ENCODE peak calls at places on chromosome 16, in seven cellular contexts. B is AG04450, T is AG04449, J is AG10803, R is prostate gland, G is fibroblast of villous mesenchyme, D is adrenal gland. A is an unnamed sample.

GRCh38 chr16:71439531-71439930 is 2.3 kb downstream of the TLE7 start:
- DNase-seq in J (peak; percentile 78), R (no peak), D (no peak), B (no peak), G (peak; percentile 10), T (no peak), A (no peak)

GRCh38 chr16:81650982-81651562 is 128.0 kb upstream of the PLCG2 start:
- DNase-seq in T (no peak), R (peak; percentile 36), D (peak; percentile 59), J (no peak), B (no peak), G (peak; percentile 60), A (no peak)

GRCh38 chr16:47884131-47884725 is 271.6 kb downstream of the ABCC12 start:
- DNase-seq in R (no peak), B (no peak), J (no peak), G (no peak), T (no peak), D (no peak), A (no peak)

GRCh38 chr16:55899857-55900256 is 24.7 kb upstream of the CES5A start:
- DNase-seq in J (no peak), G (no peak), B (no peak), D (no peak), R (no peak), T (no peak), A (no peak)

GRCh38 chr16:88200896-88201185 is 181.9 kb upstream of the ZNF469 start:
- DNase-seq in B (no peak), J (no peak), G (peak; percentile 17), D (no peak), T (no peak), R (no peak), A (no peak)

GRCh38 chr16:23435500-23435899 is 17.5 kb downstream of the COG7 start:
- DNase-seq in G (peak; percentile 45), T (no peak), D (peak; percentile 58), J (peak; percentile 36), B (no peak), R (peak; percentile 63), A (peak; percentile 62)

GRCh38 chr16:65122724-65122973 is 786 bp upstream of the CDH11 start:
- DNase-seq in R (no peak), J (no peak), G (no peak), B (no peak), D (no peak), T (no peak), A (no peak)

GRCh38 chr16:88508376-88508867 is 55.3 kb downstream of the ZFPM1 start:
- DNase-seq in T (no peak), J (no peak), G (no peak), D (no peak), R (no peak), B (no peak), A (no peak)

GRCh38 chr16:27791404-27791719 is 241.4 kb downstream of the KATNIP start:
- DNase-seq in G (no peak), J (no peak), R (no peak), T (no peak), D (no peak), B (no peak), A (no peak)

GRCh38 chr16:4612977-4613635 is 1.6 kb downstream of the UBALD1 start:
- DNase-seq in D (no peak), T (no peak), J (no peak), R (no peak), G (no peak), B (no peak), A (peak; percentile 82)

GRCh38 chr16:26129997-26130396 is 438.2 kb downstream of the HS3ST4 start:
- DNase-seq in J (no peak), B (no peak), T (no peak), G (no peak), D (no peak), R (no peak), A (no peak)

GRCh38 chr16:30187556-30187865 is 4.1 kb downstream of the CORO1A start:
- DNase-seq in R (no peak), T (no peak), D (no peak), B (no peak), G (no peak), J (no peak), A (no peak)
- TF ChIP-seq CTCF in R (no peak), T (no peak), D (no peak), B (no peak), G (no peak), J (no peak), A (no peak)

GRCh38 chr16:69448470-69449193 is 24.2 kb downstream of the CYB5B start:
- DNase-seq in B (no peak), D (no peak), R (no peak), J (peak; percentile 90), T (peak; percentile 56), G (peak; percentile 83), A (no peak)

GRCh38 chr16:69443809-69444611 is 19.6 kb downstream of the CYB5B start:
- DNase-seq in T (no peak), J (peak; percentile 49), G (peak; percentile 71), R (peak; percentile 28), D (no peak), B (no peak), A (peak; percentile 43)

GRCh38 chr16:69440236-69440635 is 15.8 kb downstream of the CYB5B start:
- DNase-seq in J (no peak), R (no peak), G (no peak), T (no peak), B (no peak), D (no peak), A (no peak)

GRCh38 chr16:69444873-69445517 is 20.6 kb downstream of the CYB5B start:
- DNase-seq in G (peak; percentile 71), B (no peak), R (no peak), J (peak; percentile 64), D (no peak), T (no peak), A (no peak)
- H3K4me3 ChIP-seq in G (peak overlapping the region; percentile 32), B (peak overlapping the region; percentile 17), R (no peak overlapping the region), J (peak overlapping the region; percentile 29), D (no peak overlapping the region), T (peak overlapping the region; percentile 7), A (no peak overlapping the region)

GRCh38 chr16:76268824-76269223 is 8.4 kb upstream of the CNTNAP4 start:
- DNase-seq in T (no peak), J (no peak), D (no peak), R (no peak), B (no peak), G (no peak), A (peak; percentile 10)

GRCh38 chr16:76265434-76266045 is 11.7 kb upstream of the CNTNAP4 start:
- DNase-seq in T (no peak), D (peak; percentile 24), R (no peak), G (no peak), J (no peak), B (peak; percentile 8), A (peak; percentile 44)
- TF ChIP-seq CTCF in T (peak; percentile 36), D (no peak), R (no peak), G (peak; percentile 43), J (peak; percentile 21), B (peak; percentile 71), A (peak; percentile 72)

DNA sequence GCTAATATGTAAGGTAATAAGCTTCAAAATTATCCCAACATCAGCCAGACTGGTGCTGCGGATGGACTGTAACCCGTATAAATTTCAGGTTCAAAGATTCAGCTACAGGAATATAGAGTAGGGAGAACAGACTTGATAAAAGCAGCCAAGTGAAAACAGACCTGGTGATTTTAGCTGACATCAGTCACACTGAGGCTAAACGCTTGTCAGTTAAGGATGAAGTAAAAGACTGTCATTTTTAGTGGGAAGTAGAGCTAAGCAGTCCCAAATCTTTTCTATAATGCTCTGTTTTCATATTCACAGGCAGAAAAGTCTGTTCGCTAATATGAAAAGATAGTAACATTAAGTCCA is 35.4 kb downstream of the CMTM4 start:
- DNase-seq in J (no peak), R (no peak), T (no peak), D (no peak), B (no peak), G (no peak), A (no peak)
- H3K4me3 ChIP-seq in J (no peak overlapping the region), R (no peak overlapping the region), T (no peak overlapping the region), D (no peak overlapping the region), B (no peak overlapping the region), G (no peak overlapping the region), A (no peak overlapping the region)

DNA sequence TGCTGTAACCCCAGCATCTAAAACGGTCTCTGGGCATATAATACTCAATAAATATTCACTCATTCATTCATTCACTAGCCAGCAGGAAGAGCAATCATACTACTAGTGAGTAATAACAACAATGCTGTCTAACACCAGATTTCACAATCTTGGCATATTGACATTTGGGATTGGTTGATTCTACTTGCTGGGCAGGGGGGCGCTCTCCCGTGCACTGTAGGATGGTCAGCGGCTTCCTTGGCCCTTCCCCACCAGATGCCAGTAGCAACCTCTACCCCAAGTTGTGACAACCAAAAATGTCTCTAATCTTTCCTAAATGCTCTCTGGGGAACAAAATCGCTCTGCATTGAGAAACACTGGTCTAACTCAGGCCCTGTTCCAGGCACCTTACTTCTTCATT is 20.7 kb downstream of the WFDC1 start:
- DNase-seq in B (no peak), J (peak; percentile 22), G (no peak), R (no peak), D (no peak), T (no peak), A (peak; percentile 41)
- TF ChIP-seq CTCF in B (no peak), J (no peak), G (no peak), R (no peak), D (no peak), T (no peak), A (no peak)

GRCh38 chr16:12220721-12221120 is 244.2 kb downstream of the SNX29 start:
- DNase-seq in T (no peak), G (no peak), B (no peak), D (no peak), J (no peak), R (no peak), A (no peak)

GRCh38 chr16:12217341-12217740 is 240.8 kb downstream of the SNX29 start:
- DNase-seq in R (no peak), T (no peak), B (no peak), J (no peak), G (no peak), D (no peak), A (peak; percentile 18)

GRCh38 chr16:12225282-12225681 is 248.7 kb downstream of the SNX29 start:
- DNase-seq in J (no peak), R (no peak), G (no peak), B (no peak), D (no peak), T (no peak), A (no peak)

GRCh38 chr16:12215302-12216105 is 239.0 kb downstream of the SNX29 start:
- DNase-seq in R (no peak), G (no peak), B (no peak), D (no peak), T (no peak), J (no peak), A (no peak)

GRCh38 chr16:12219992-12220391 is 243.5 kb downstream of the SNX29 start:
- DNase-seq in D (no peak), J (no peak), T (no peak), B (no peak), G (no peak), R (no peak), A (no peak)
- H3K4me3 ChIP-seq in D (no peak overlapping the region), J (no peak overlapping the region), T (no peak overlapping the region), B (no peak overlapping the region), G (no peak overlapping the region), R (no peak overlapping the region), A (no peak overlapping the region)

GRCh38 chr16:17723735-17724134 is 253.0 kb upstream of the XYLT1 start:
- DNase-seq in B (peak; percentile 3), D (no peak), R (no peak), G (no peak), T (peak; percentile 23), J (no peak), A (no peak)
- TF ChIP-seq CTCF in B (no peak), D (no peak), R (no peak), G (no peak), T (no peak), J (no peak), A (no peak)